ENCODE peak calls at places on chromosomes 16 and 17, in five cellular contexts. One of them, this sample, is unnamed.
A peak's percentile ranks its signal among the peaks of the same experiment; 100 is the strongest.

GRCh38 chr16:27474921-27475320 is 72.9 kb downstream of the IL21R start:
- DNase-seq in HCT116: no peak
- DNase-seq in H1: no peak
- DNase-seq in K562: no peak
- DNase-seq in GM12878: no peak
- DNase-seq in this sample: no peak

GRCh38 chr16:71474864-71475263 is 12.8 kb upstream of the ZNF23 start:
- DNase-seq in HCT116: peak; percentile 90
- DNase-seq in H1: no peak
- DNase-seq in K562: no peak
- DNase-seq in GM12878: no peak
- DNase-seq in this sample: no peak

GRCh38 chr17:83181991-83182619 is 102.7 kb downstream of the METRNL start:
- DNase-seq in HCT116: no peak
- DNase-seq in H1: peak; percentile 39
- DNase-seq in K562: no peak
- DNase-seq in GM12878: no peak
- DNase-seq in this sample: no peak

GRCh38 chr17:59492091-59492451 is 73.3 kb upstream of the DHX40 start:
- DNase-seq in HCT116: no peak
- DNase-seq in H1: no peak
- DNase-seq in K562: no peak
- DNase-seq in GM12878: no peak
- DNase-seq in this sample: no peak

GRCh38 chr17:33523577-33523981 is 230.5 kb upstream of the ASIC2 start:
- DNase-seq in HCT116: no peak
- DNase-seq in H1: no peak
- DNase-seq in K562: no peak
- DNase-seq in GM12878: no peak
- DNase-seq in this sample: no peak

GRCh38 chr16:81821422-81822128 is 42.5 kb downstream of the PLCG2 start:
- DNase-seq in HCT116: no peak
- DNase-seq in H1: no peak
- DNase-seq in K562: no peak
- DNase-seq in GM12878: peak; percentile 90
- DNase-seq in this sample: no peak

GRCh38 chr17:56896217-56896967 is 17.5 kb downstream of the TRIM25 start:
- DNase-seq in HCT116: no peak
- DNase-seq in H1: no peak
- DNase-seq in K562: no peak
- DNase-seq in GM12878: no peak
- DNase-seq in this sample: no peak

GRCh38 chr17:14940112-14940945 is 324.8 kb downstream of the PMP22 start:
- DNase-seq in HCT116: no peak
- DNase-seq in H1: no peak
- DNase-seq in K562: no peak
- DNase-seq in GM12878: no peak
- DNase-seq in this sample: no peak

GRCh38 chr16:29779474-29779873 is 1.4 kb downstream of the ZG16 start:
- DNase-seq in HCT116: no peak
- DNase-seq in H1: no peak
- DNase-seq in K562: no peak
- DNase-seq in GM12878: no peak
- DNase-seq in this sample: peak; percentile 81

GRCh38 chr17:37691807-37692206 is 48.6 kb upstream of the DDX52 start:
- DNase-seq in HCT116: no peak
- DNase-seq in H1: no peak
- DNase-seq in K562: no peak
- DNase-seq in GM12878: no peak
- DNase-seq in this sample: no peak

GRCh38 chr17:59342681-59343127 is 11.2 kb downstream of the YPEL2 start:
- DNase-seq in HCT116: no peak
- DNase-seq in H1: no peak
- DNase-seq in K562: no peak
- DNase-seq in GM12878: no peak
- DNase-seq in this sample: no peak

GRCh38 chr17:80704381-80704819 is 159.8 kb downstream of the RPTOR start:
- DNase-seq in HCT116: no peak
- DNase-seq in H1: no peak
- DNase-seq in K562: no peak
- DNase-seq in GM12878: no peak
- DNase-seq in this sample: no peak

GRCh38 chr16:84278968-84279367 is 15.7 kb upstream of the WFDC1 start:
- DNase-seq in HCT116: no peak
- DNase-seq in H1: no peak
- DNase-seq in K562: no peak
- DNase-seq in GM12878: no peak
- DNase-seq in this sample: no peak

GRCh38 chr17:18378205-18378505 is 577 bp downstream of the EVPLL start:
- DNase-seq in HCT116: no peak
- DNase-seq in H1: no peak
- DNase-seq in K562: no peak
- DNase-seq in GM12878: no peak
- DNase-seq in this sample: no peak

GRCh38 chr17:17120294-17120693 is 78.0 kb downstream of the MPRIP start:
- DNase-seq in HCT116: no peak
- DNase-seq in H1: no peak
- DNase-seq in K562: no peak
- DNase-seq in GM12878: no peak
- DNase-seq in this sample: no peak

GRCh38 chr17:15945493-15946209 is 721 bp downstream of the ADORA2B start:
- DNase-seq in HCT116: no peak
- DNase-seq in H1: peak; percentile 56
- DNase-seq in K562: peak; percentile 65
- DNase-seq in GM12878: no peak
- DNase-seq in this sample: no peak

GRCh38 chr17:81040791-81041337 is 5.9 kb downstream of the BAIAP2 start:
- DNase-seq in HCT116: no peak
- DNase-seq in H1: peak; percentile 78
- DNase-seq in K562: peak; percentile 65
- DNase-seq in GM12878: no peak
- DNase-seq in this sample: peak; percentile 37

GRCh38 chr16:55328611-55329569 is 4.9 kb downstream of the IRX6 start:
- DNase-seq in HCT116: no peak
- DNase-seq in H1: no peak
- DNase-seq in K562: no peak
- DNase-seq in GM12878: no peak
- DNase-seq in this sample: no peak

GRCh38 chr16:16143038-16143763 is 80.1 kb downstream of the ABCC6 start:
- DNase-seq in HCT116: no peak
- DNase-seq in H1: peak; percentile 71
- DNase-seq in K562: peak; percentile 79
- DNase-seq in GM12878: no peak
- DNase-seq in this sample: peak; percentile 65

GRCh38 chr16:24645739-24646645 is 83.5 kb upstream of the TNRC6A start:
- DNase-seq in HCT116: peak; percentile 91
- DNase-seq in H1: no peak
- DNase-seq in K562: no peak
- DNase-seq in GM12878: no peak
- DNase-seq in this sample: peak; percentile 57

DNA sequence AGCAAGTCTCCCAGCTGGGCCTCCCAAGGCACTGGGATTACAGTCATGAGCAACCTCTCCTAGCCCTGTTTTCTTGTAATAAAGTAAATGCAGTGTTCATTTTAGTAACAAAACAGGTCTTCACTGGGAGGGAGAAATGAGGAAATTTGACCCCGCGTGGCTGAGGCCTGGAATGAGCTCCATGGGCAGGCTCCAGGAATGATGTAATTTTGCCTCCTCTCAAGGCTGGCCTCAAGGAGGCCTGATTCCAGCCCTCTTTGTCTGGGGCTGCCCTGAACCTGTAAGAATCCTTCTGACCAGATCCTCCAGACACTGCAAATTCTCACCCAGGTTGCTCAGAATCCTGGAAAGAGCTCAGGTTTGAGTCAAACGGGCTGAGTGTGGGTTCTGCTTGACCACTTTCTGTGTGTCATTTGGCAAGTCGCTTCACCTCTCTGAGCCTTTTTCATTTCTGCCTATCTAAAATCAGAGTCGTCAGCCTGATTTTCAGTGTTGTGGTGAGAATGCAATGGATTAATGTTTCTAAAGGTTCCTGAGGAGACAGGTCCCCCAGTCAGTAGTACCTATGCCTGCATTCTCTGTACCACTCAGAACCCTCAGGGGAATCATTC is 57.1 kb downstream of the RAB11FIP4 start:
- DNase-seq in HCT116: no peak
- DNase-seq in H1: no peak
- DNase-seq in K562: no peak
- DNase-seq in GM12878: no peak
- DNase-seq in this sample: no peak
- TF ChIP-seq ATF3 in HCT116: no peak
- TF ChIP-seq ATF3 in H1: no peak
- TF ChIP-seq ATF3 in K562: no peak
- TF ChIP-seq ATF3 in GM12878: no peak
- TF ChIP-seq ATF3 in this sample: no peak

GRCh38 chr16:69324013-69324531 is 6.3 kb downstream of the PDF start:
- DNase-seq in HCT116: no peak
- DNase-seq in H1: no peak
- DNase-seq in K562: no peak
- DNase-seq in GM12878: no peak
- DNase-seq in this sample: no peak

GRCh38 chr16:69325784-69326171 is 4.6 kb downstream of the PDF start:
- DNase-seq in HCT116: no peak
- DNase-seq in H1: no peak
- DNase-seq in K562: no peak
- DNase-seq in GM12878: no peak
- DNase-seq in this sample: no peak

GRCh38 chr16:69327585-69328310 is 2.6 kb downstream of the PDF start:
- DNase-seq in HCT116: no peak
- DNase-seq in H1: no peak
- DNase-seq in K562: no peak
- DNase-seq in GM12878: no peak
- DNase-seq in this sample: no peak

GRCh38 chr16:69324585-69325253 is 5.7 kb downstream of the PDF start:
- DNase-seq in HCT116: no peak
- DNase-seq in H1: no peak
- DNase-seq in K562: no peak
- DNase-seq in GM12878: no peak
- DNase-seq in this sample: no peak

GRCh38 chr16:69326172-69326873 is 4.1 kb downstream of the PDF start:
- DNase-seq in HCT116: no peak
- DNase-seq in H1: no peak
- DNase-seq in K562: no peak
- DNase-seq in GM12878: no peak
- DNase-seq in this sample: peak; percentile 94
- H3K36me3 ChIP-seq in HCT116: peaks cover 41% of the 10 kb centered on the region
- H3K36me3 ChIP-seq in H1: peaks cover 17% of the 10 kb centered on the region
- H3K36me3 ChIP-seq in K562: peaks cover 79% of the 10 kb centered on the region
- H3K36me3 ChIP-seq in GM12878: peaks cover 41% of the 10 kb centered on the region
- H3K36me3 ChIP-seq in this sample: peaks cover 46% of the 10 kb centered on the region

GRCh38 chr17:27531469-27531948 is 75.3 kb downstream of the KSR1 start:
- DNase-seq in HCT116: no peak
- DNase-seq in H1: no peak
- DNase-seq in K562: no peak
- DNase-seq in GM12878: no peak
- DNase-seq in this sample: no peak
- TF ChIP-seq ATF3 in HCT116: no peak
- TF ChIP-seq ATF3 in H1: no peak
- TF ChIP-seq ATF3 in K562: no peak
- TF ChIP-seq ATF3 in GM12878: no peak
- TF ChIP-seq ATF3 in this sample: no peak

GRCh38 chr17:28661635-28662526 is at the start of the genes SDF2 and SUPT6H:
- DNase-seq in HCT116: peak; percentile 74
- DNase-seq in H1: peak; percentile 98
- DNase-seq in K562: peak; percentile 92
- DNase-seq in GM12878: peak; percentile 72
- DNase-seq in this sample: peak; percentile 81

GRCh38 chr17:28665994-28666393 is 4.0 kb downstream of the SUPT6H start:
- DNase-seq in HCT116: no peak
- DNase-seq in H1: no peak
- DNase-seq in K562: no peak
- DNase-seq in GM12878: no peak
- DNase-seq in this sample: no peak

GRCh38 chr17:28662527-28662829 is 473 bp downstream of the SUPT6H start:
- DNase-seq in HCT116: no peak
- DNase-seq in H1: no peak
- DNase-seq in K562: no peak
- DNase-seq in GM12878: no peak
- DNase-seq in this sample: no peak

GRCh38 chr17:28667870-28668269 is 5.9 kb downstream of the SUPT6H start:
- DNase-seq in HCT116: no peak
- DNase-seq in H1: no peak
- DNase-seq in K562: no peak
- DNase-seq in GM12878: no peak
- DNase-seq in this sample: no peak

GRCh38 chr17:28663723-28664122 is 1.7 kb downstream of the SUPT6H start:
- DNase-seq in HCT116: no peak
- DNase-seq in H1: no peak
- DNase-seq in K562: no peak
- DNase-seq in GM12878: no peak
- DNase-seq in this sample: no peak
- H3K36me3 ChIP-seq in HCT116: peaks cover 6% of the 10 kb centered on the region
- H3K36me3 ChIP-seq in H1: no peaks in the 10 kb centered on the region
- H3K36me3 ChIP-seq in K562: peaks cover 63% of the 10 kb centered on the region
- H3K36me3 ChIP-seq in GM12878: peaks cover 14% of the 10 kb centered on the region
- H3K36me3 ChIP-seq in this sample: peaks cover 4% of the 10 kb centered on the region

GRCh38 chr16:63655846-63656245 is 1466.0 kb downstream of the CDH11 start:
- DNase-seq in HCT116: no peak
- DNase-seq in H1: no peak
- DNase-seq in K562: no peak
- DNase-seq in GM12878: no peak
- DNase-seq in this sample: no peak

GRCh38 chr16:63650550-63650949 is 1471.3 kb downstream of the CDH11 start:
- DNase-seq in HCT116: no peak
- DNase-seq in H1: no peak
- DNase-seq in K562: no peak
- DNase-seq in GM12878: no peak
- DNase-seq in this sample: no peak

GRCh38 chr16:63652091-63652490 is 1469.8 kb downstream of the CDH11 start:
- DNase-seq in HCT116: no peak
- DNase-seq in H1: no peak
- DNase-seq in K562: no peak
- DNase-seq in GM12878: no peak
- DNase-seq in this sample: peak; percentile 5
- TF ChIP-seq ATF3 in HCT116: no peak
- TF ChIP-seq ATF3 in H1: no peak
- TF ChIP-seq ATF3 in K562: no peak
- TF ChIP-seq ATF3 in GM12878: no peak
- TF ChIP-seq ATF3 in this sample: no peak

DNA sequence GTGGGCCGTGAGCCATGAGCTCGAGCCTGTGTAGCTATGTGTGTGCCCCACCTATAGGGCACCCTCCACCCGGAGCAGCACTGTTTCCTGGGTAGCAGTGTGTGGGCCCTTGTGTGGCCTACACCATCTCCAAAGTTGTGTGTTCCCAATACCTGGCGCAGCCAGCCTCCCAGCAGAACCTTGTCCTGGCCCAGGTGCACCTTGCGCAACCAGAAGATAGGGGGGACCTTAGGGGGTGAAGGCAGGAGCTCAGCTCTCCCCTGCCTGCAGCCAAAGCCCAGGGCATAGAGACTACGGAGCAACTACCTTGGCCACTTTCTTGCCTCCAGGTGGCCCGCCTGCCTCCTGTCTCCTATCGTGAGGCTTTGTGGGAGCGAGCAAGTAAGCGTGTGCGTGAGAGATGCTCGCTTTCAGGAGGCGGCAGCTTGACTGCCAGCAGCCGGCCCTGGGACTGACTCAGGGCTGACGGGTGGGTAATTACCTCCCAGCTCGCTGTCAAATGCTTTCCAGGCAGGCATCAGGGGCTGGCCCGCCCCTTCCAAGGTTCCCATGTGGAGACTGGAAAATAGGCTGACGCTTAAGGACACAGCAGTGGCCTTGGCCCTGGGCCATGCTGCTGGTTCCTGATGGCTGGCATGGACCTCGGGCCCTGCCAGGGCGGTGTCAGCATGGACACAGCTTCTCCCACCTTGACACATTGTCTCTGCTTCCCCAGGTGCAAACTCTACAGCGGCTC is 19.0 kb downstream of the TRAF7 start:
- DNase-seq in HCT116: no peak
- DNase-seq in H1: no peak
- DNase-seq in K562: no peak
- DNase-seq in GM12878: no peak
- DNase-seq in this sample: no peak
- H3K36me3 ChIP-seq in HCT116: peaks cover 8% of the 10 kb centered on the region
- H3K36me3 ChIP-seq in H1: peaks cover 32% of the 10 kb centered on the region
- H3K36me3 ChIP-seq in K562: peaks cover 69% of the 10 kb centered on the region
- H3K36me3 ChIP-seq in GM12878: peaks cover 7% of the 10 kb centered on the region
- H3K36me3 ChIP-seq in this sample: peaks cover 10% of the 10 kb centered on the region